ENCODE peak calls at places on chromosomes 16 and 17, in six cellular contexts. S is heart right ventricle; L is activated CD4-positive, alpha-beta T cell treated with anti-CD3 and anti-CD28 coated beads for 48 hours; W is T-cell; A is HT1080; N is T-helper 2 cell. R is an unnamed sample.

GRCh38 chr17:78655251-78655940 is 78.2 kb upstream of the DNAH17 start:
- DNase-seq in S (no peak), L (no peak), W (no peak), A (no peak), N (no peak), R (no peak)

GRCh38 chr17:50565559-50566350 is 5.2 kb downstream of the CACNA1G start:
- DNase-seq in S (no peak), L (no peak), W (no peak), A (peak), N (no peak), R (no peak)

GRCh38 chr17:57140321-57140720 is 55.3 kb downstream of the AKAP1 start:
- DNase-seq in S (no peak), L (no peak), W (no peak), A (no peak), N (no peak), R (no peak)

GRCh38 chr17:62643496-62643895 is 16.0 kb downstream of the MRC2 start:
- DNase-seq in S (no peak), L (no peak), W (no peak), A (no peak), N (no peak), R (no peak)

GRCh38 chr17:31391496-31391949 is at the start of gene RAB11FIP4:
- DNase-seq in S (no peak), L (no peak), W (no peak), A (no peak), N (peak), R (no peak)

GRCh38 chr17:68455756-68456528 is 1.4 kb downstream of the WIPI1 start:
- DNase-seq in S (no peak), L (no peak), W (no peak), A (peak), N (no peak), R (no peak)

GRCh38 chr17:16987830-16988601 is 16.1 kb upstream of the TNFRSF13B start:
- DNase-seq in S (peak), L (peak), W (peak), A (peak), N (peak), R (no peak)

GRCh38 chr17:35245196-35245486 is 2.3 kb downstream of the SLFN5 start:
- DNase-seq in S (no peak), L (peak), W (no peak), A (peak), N (no peak), R (no peak)

GRCh38 chr17:1013729-1014090 is 16.8 kb downstream of the TIMM22 start:
- DNase-seq in S (no peak), L (no peak), W (no peak), A (no peak), N (no peak), R (no peak)

GRCh38 chr16:50778284-50779163 is 36.6 kb downstream of the CYLD start:
- DNase-seq in S (no peak), L (no peak), W (no peak), A (no peak), N (peak), R (no peak)

GRCh38 chr17:69757794-69758430 is 317.1 kb upstream of the KCNJ16 start:
- DNase-seq in S (no peak), L (no peak), W (no peak), A (peak), N (no peak), R (no peak)

GRCh38 chr16:81376880-81377279 is 62.1 kb downstream of the GAN start:
- DNase-seq in S (no peak), L (peak), W (no peak), A (peak), N (peak), R (no peak)

GRCh38 chr16:2181952-2182351 is 14.5 kb downstream of the CASKIN1 start:
- DNase-seq in S (no peak), L (no peak), W (no peak), A (no peak), N (no peak), R (no peak)

GRCh38 chr16:77596243-77596642 is 126.1 kb upstream of the NUDT7 start:
- DNase-seq in S (no peak), L (no peak), W (no peak), A (peak), N (no peak), R (peak)

GRCh38 chr17:55212880-55213279 is 51.9 kb upstream of the HLF start:
- DNase-seq in S (no peak), L (no peak), W (no peak), A (no peak), N (no peak), R (no peak)